ENCODE peak calls at places on chromosome 7, in eight cellular contexts. C is Panc1, J is AG04450, U is left ventricle myocardium inferior, L is GM06990, N is sigmoid colon, X is ovary, W is spleen. K is an unnamed sample.

GRCh38 chr7:158557441-158557755 is 30.2 kb downstream of the PTPRN2 start:
- DNase-seq in W (no peak), X (no peak), U (no peak), L (no peak), J (no peak), N (no peak), C (no peak), K (no peak)

GRCh38 chr7:136528329-136528728 is 340.1 kb upstream of the CHRM2 start:
- DNase-seq in X (no peak), W (no peak), C (no peak), J (peak), L (no peak), U (no peak), N (no peak), K (peak)

GRCh38 chr7:155533827-155534690 is 12.3 kb downstream of the CNPY1 start:
- DNase-seq in J (no peak), X (no peak), C (no peak), L (peak), N (peak), W (peak), U (no peak), K (no peak)

GRCh38 chr7:74306737-74307469 is 17.7 kb downstream of the CLIP2 start:
- DNase-seq in L (peak), N (peak), X (peak), W (no peak), J (no peak), U (peak), C (no peak), K (peak)

GRCh38 chr7:26398436-26399308 is 107.0 kb downstream of the SNX10 start:
- DNase-seq in U (peak), W (peak), L (peak), X (peak), N (peak), C (no peak), J (no peak), K (peak)

GRCh38 chr7:108459922-108460551 is 3.8 kb upstream of the NRCAM start:
- DNase-seq in U (no peak), J (no peak), N (no peak), C (no peak), W (no peak), L (no peak), X (no peak), K (no peak)

GRCh38 chr7:21345361-21345760 is 82.5 kb upstream of the SP4 start:
- DNase-seq in L (peak), J (no peak), N (no peak), W (no peak), U (no peak), X (no peak), C (no peak), K (no peak)

GRCh38 chr7:17153571-17153970 is 144.9 kb upstream of the AHR start:
- DNase-seq in L (no peak), J (no peak), C (no peak), N (no peak), W (no peak), X (no peak), U (no peak), K (no peak)

GRCh38 chr7:90749262-90749661 is 153.1 kb downstream of the CDK14 start:
- DNase-seq in W (no peak), J (no peak), N (no peak), C (no peak), U (no peak), X (no peak), L (no peak), K (no peak)

GRCh38 chr7:12130664-12131063 is 80.4 kb upstream of the TMEM106B start:
- DNase-seq in W (no peak), L (no peak), C (no peak), J (no peak), N (no peak), X (no peak), U (no peak), K (no peak)

GRCh38 chr7:85172530-85172941 is 14.3 kb downstream of the SEMA3D start:
- DNase-seq in W (no peak), L (no peak), X (no peak), N (no peak), U (no peak), C (no peak), J (peak), K (peak)

GRCh38 chr7:468681-469590 is 50.7 kb downstream of the PDGFA start:
- DNase-seq in C (no peak), X (peak), W (peak), N (peak), L (no peak), J (no peak), U (no peak), K (peak)

GRCh38 chr7:8151161-8151560 is 110.8 kb downstream of the ICA1 start:
- DNase-seq in X (no peak), N (no peak), U (no peak), J (no peak), L (no peak), C (no peak), W (no peak), K (no peak)

GRCh38 chr7:30684351-30684750 is 2.1 kb upstream of the CRHR2 start:
- DNase-seq in J (no peak), C (no peak), W (no peak), X (no peak), N (no peak), L (no peak), U (no peak), K (no peak)

GRCh38 chr7:28088032-28088431 is 92.6 kb downstream of the JAZF1 start:
- DNase-seq in J (no peak), C (no peak), X (no peak), W (no peak), U (no peak), N (no peak), L (no peak), K (no peak)

GRCh38 chr7:46490406-46490805 is 569.3 kb upstream of the IGFBP3 start:
- DNase-seq in U (no peak), J (no peak), L (no peak), C (no peak), X (no peak), W (no peak), N (no peak), K (no peak)
- TF ChIP-seq CTCF in U (no peak), J (no peak), L (no peak), C (no peak), X (no peak), W (no peak), N (no peak), K (no peak)

GRCh38 chr7:91916068-91916440 is 24.6 kb upstream of the AKAP9 start:
- DNase-seq in W (no peak), L (no peak), J (no peak), X (no peak), N (no peak), C (no peak), U (no peak), K (no peak)

GRCh38 chr7:91911121-91911520 is 29.5 kb upstream of the AKAP9 start:
- DNase-seq in W (no peak), C (no peak), U (no peak), N (no peak), J (no peak), X (no peak), L (no peak), K (no peak)

GRCh38 chr7:91915401-91916067 is 25.1 kb upstream of the AKAP9 start:
- DNase-seq in N (no peak), C (no peak), X (no peak), W (no peak), L (no peak), U (no peak), J (no peak), K (no peak)

GRCh38 chr7:91913612-91914011 is 27.1 kb upstream of the AKAP9 start:
- DNase-seq in N (no peak), W (no peak), X (no peak), U (no peak), C (no peak), J (no peak), L (no peak), K (peak)

DNA sequence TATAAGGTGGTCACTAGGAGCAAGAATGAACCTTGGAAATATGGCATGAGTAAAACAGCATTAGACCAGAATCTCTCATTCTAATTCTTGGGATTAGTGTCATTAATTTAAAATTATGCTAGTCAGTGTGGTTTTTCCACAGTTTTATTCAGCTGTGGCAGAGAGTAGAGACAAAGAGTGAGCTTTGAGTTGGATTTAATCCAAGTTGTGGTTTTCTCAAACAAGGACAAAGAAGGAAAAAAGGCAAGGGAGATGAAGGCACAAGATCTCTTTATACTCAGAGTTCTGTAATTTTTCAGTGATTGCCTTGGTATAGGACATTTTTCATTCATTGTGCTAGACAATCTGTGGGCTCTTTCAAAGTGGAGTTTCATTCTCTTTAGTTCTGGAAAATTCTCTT is 28.2 kb upstream of the AKAP9 start:
- DNase-seq in X (no peak), J (no peak), C (no peak), N (no peak), W (no peak), L (no peak), U (no peak), K (peak)
- TF ChIP-seq CTCF in X (no peak), J (no peak), C (no peak), N (no peak), W (no peak), L (no peak), U (no peak), K (no peak)

GRCh38 chr7:1883834-1884582 is 213.9 kb downstream of the ELFN1 start:
- DNase-seq in U (no peak), L (no peak), J (no peak), C (no peak), N (no peak), W (no peak), X (no peak), K (no peak)
- TF ChIP-seq CTCF in U (no peak), L (peak), J (no peak), C (no peak), N (no peak), W (no peak), X (no peak), K (no peak)

GRCh38 chr7:111312966-111313365 is 222.0 kb downstream of the LRRN3 start:
- DNase-seq in U (no peak), C (no peak), W (no peak), N (no peak), J (no peak), L (no peak), X (no peak), K (peak)
- TF ChIP-seq CTCF in U (no peak), C (no peak), W (no peak), N (no peak), J (no peak), L (peak), X (no peak), K (no peak)

DNA sequence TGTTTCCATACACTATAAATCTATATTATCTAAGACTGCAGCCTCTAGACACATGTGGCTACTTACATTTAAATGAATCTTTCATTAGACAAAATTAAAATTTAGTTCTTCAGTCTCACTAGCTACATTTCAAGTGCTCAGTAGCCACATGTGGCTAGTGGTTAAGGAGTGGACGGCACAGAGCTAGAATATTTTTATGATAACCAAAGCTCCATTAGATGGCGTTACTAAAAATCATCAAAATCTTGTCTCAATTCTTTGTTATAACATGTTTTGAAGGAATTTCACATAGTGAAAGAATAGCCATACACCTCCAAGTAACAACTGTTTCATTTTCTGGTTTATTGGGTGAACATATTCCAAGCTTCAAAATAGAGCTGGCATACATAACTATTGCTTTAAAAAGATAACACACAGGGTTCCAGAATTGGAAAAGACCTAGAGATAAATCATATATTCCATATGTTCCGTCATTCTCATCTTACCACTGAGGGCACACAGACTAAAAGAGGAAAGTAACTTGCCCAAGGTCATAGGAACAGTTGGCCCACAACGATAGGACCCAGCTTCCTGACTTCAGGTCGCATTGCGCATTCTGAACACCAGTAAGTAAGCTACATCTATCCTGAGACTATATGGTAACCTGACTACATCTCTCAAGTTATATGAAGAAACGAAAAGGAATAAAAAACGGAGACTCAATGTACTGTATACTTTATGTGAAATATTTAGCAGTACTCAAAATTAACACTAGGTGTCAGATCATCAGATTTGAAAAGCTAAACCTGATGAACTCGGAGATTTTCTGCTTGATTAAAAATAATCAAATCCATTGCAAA is 66.6 kb downstream of the CAV1 start:
- DNase-seq in N (no peak), C (peak), X (no peak), L (no peak), W (no peak), J (no peak), U (no peak), K (no peak)
- TF ChIP-seq CTCF in N (peak), C (peak), X (no peak), L (peak), W (peak), J (peak), U (peak), K (peak)